ENCODE peak calls at places on chromosomes 12 and 14, in four cellular contexts. R is H1, M is HepG2, N is K562. Z is an unnamed sample.

GRCh38 chr12:103334447-103334846 is 161.3 kb downstream of the C12orf42 start:
- DNase-seq in R (no peak), M (no peak), N (no peak), Z (no peak)

GRCh38 chr14:70972107-70972976 is 65.1 kb downstream of the PCNX1 start:
- DNase-seq in R (no peak), M (peak; percentile 67), N (peak; percentile 28), Z (peak; percentile 86)

GRCh38 chr12:101480849-101481248 is 5.7 kb downstream of the SPIC start:
- DNase-seq in R (no peak), M (no peak), N (no peak), Z (no peak)

GRCh38 chr12:15932975-15933374 is 21.8 kb downstream of the DERA start:
- DNase-seq in R (no peak), M (no peak), N (no peak), Z (no peak)

GRCh38 chr12:114405449-114406271 is at the start of gene TBX5:
- DNase-seq in R (no peak), M (no peak), N (no peak), Z (no peak)

GRCh38 chr14:75254901-75255300 is 23.7 kb upstream of the FOS start:
- DNase-seq in R (no peak), M (no peak), N (peak; percentile 20), Z (no peak)

GRCh38 chr12:119369907-119370546 is 35.5 kb downstream of the CCDC60 start:
- DNase-seq in R (no peak), M (no peak), N (no peak), Z (no peak)

GRCh38 chr12:21526721-21527345 is 737 bp downstream of the SPX start:
- DNase-seq in R (no peak), M (no peak), N (no peak), Z (no peak)

GRCh38 chr14:101151930-101152310 is 248.4 kb upstream of the RTL1 start:
- DNase-seq in R (no peak), M (no peak), N (no peak), Z (no peak)

GRCh38 chr12:29710104-29710503 is 73.6 kb downstream of the TMTC1 start:
- DNase-seq in R (peak; percentile 15), M (no peak), N (no peak), Z (no peak)

GRCh38 chr12:68912916-68913315 is 20.1 kb downstream of the CPM start:
- DNase-seq in R (no peak), M (no peak), N (no peak), Z (peak; percentile 11)

GRCh38 chr12:96445743-96446655 is 43.4 kb upstream of the CFAP54 start:
- DNase-seq in R (no peak), M (no peak), N (peak; percentile 46), Z (no peak)

GRCh38 chr12:118193958-118194357 is 58.0 kb downstream of the PEBP1 start:
- DNase-seq in R (no peak), M (no peak), N (no peak), Z (no peak)

GRCh38 chr12:124567673-124568373 is 411 bp upstream of the NCOR2 start:
- DNase-seq in R (no peak), M (peak; percentile 19), N (peak; percentile 95), Z (peak; percentile 87)

GRCh38 chr12:100368066-100368465 is 11.2 kb downstream of the SLC17A8 start:
- DNase-seq in R (no peak), M (no peak), N (no peak), Z (no peak)

GRCh38 chr12:47223848-47224213 is 144.1 kb upstream of the AMIGO2 start:
- DNase-seq in R (no peak), M (peak; percentile 64), N (no peak), Z (peak; percentile 95)

GRCh38 chr12:15527201-15527782 is 205.0 kb downstream of the PTPRO start:
- DNase-seq in R (no peak), M (peak; percentile 28), N (no peak), Z (no peak)

GRCh38 chr14:100747021-100747586 is 20.4 kb downstream of the DLK1 start:
- DNase-seq in R (no peak), M (peak; percentile 55), N (no peak), Z (peak; percentile 51)

GRCh38 chr12:25416516-25416915 is 136.6 kb downstream of the LMNTD1 start:
- DNase-seq in R (no peak), M (no peak), N (no peak), Z (no peak)

GRCh38 chr14:75631453-75631831 is 29.2 kb downstream of the ERG28 start:
- DNase-seq in R (no peak), M (no peak), N (no peak), Z (no peak)

GRCh38 chr12:64042901-64043300 is 179.2 kb downstream of the KICS2 start:
- DNase-seq in R (no peak), M (no peak), N (no peak), Z (no peak)
- TF ChIP-seq POLR2A in R (no peak), M (no peak), N (no peak), Z (no peak)

GRCh38 chr12:116128779-116129178 is 148.7 kb downstream of the MED13L start:
- DNase-seq in R (no peak), M (no peak), N (no peak), Z (no peak)

GRCh38 chr12:116125084-116125483 is 152.4 kb downstream of the MED13L start:
- DNase-seq in R (no peak), M (no peak), N (no peak), Z (no peak)

GRCh38 chr12:116125981-116126566 is 151.4 kb downstream of the MED13L start:
- DNase-seq in R (no peak), M (no peak), N (peak; percentile 35), Z (no peak)

GRCh38 chr12:116127858-116128257 is 149.6 kb downstream of the MED13L start:
- DNase-seq in R (no peak), M (no peak), N (no peak), Z (no peak)

GRCh38 chr12:116126610-116127009 is 150.9 kb downstream of the MED13L start:
- DNase-seq in R (no peak), M (no peak), N (no peak), Z (no peak)
- TF ChIP-seq RNF2 in R (no peak), M (no peak), N (no peak), Z (no peak)

GRCh38 chr14:72678360-72678759 is 215.5 kb downstream of the DPF3 start:
- DNase-seq in R (no peak), M (no peak), N (no peak), Z (no peak)
- TF ChIP-seq POLR2A in R (no peak), M (no peak), N (no peak), Z (no peak)

DNA sequence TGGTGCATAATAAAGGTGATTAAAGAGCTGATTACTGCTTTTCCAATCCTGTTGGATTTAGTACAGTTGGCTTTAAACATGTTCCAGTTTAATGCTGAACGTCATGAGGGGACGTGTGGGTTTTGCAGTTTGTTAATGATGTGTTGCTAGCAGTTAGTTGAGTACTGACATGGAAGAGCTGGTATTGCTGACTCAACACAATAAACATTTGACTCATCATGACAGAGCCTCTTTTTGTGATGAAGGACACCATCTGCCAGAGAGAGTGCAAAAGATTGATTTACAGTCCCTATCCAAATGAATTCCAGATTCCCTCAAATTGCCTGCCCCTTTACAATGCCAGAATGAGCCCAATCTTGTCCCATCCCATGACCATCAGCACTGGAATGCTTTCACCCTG is 346.2 kb upstream of the PRICKLE1 start:
- DNase-seq in R (no peak), M (no peak), N (no peak), Z (peak; percentile 18)
- TF ChIP-seq RNF2 in R (no peak), M (no peak), N (no peak), Z (no peak)

GRCh38 chr12:116361404-116362223 is 84.1 kb upstream of the MED13L start:
- DNase-seq in R (no peak), M (no peak), N (no peak), Z (no peak)

GRCh38 chr12:116354534-116354933 is 77.0 kb upstream of the MED13L start:
- DNase-seq in R (no peak), M (no peak), N (no peak), Z (no peak)

GRCh38 chr12:116360579-116361403 is 83.3 kb upstream of the MED13L start:
- DNase-seq in R (no peak), M (no peak), N (peak; percentile 87), Z (no peak)

GRCh38 chr12:116354950-116355779 is 77.7 kb upstream of the MED13L start:
- DNase-seq in R (no peak), M (no peak), N (peak; percentile 55), Z (no peak)

GRCh38 chr12:116358850-116359761 is 81.6 kb upstream of the MED13L start:
- DNase-seq in R (no peak), M (peak; percentile 92), N (peak; percentile 94), Z (peak; percentile 95)
- TF ChIP-seq POLR2A in R (peak; percentile 24), M (no peak), N (peak; percentile 57), Z (no peak)

GRCh38 chr14:33186656-33187055 is 248.0 kb downstream of the NPAS3 start:
- DNase-seq in R (no peak), M (no peak), N (no peak), Z (no peak)

GRCh38 chr14:33188880-33189279 is 250.2 kb downstream of the NPAS3 start:
- DNase-seq in R (no peak), M (no peak), N (no peak), Z (no peak)

DNA sequence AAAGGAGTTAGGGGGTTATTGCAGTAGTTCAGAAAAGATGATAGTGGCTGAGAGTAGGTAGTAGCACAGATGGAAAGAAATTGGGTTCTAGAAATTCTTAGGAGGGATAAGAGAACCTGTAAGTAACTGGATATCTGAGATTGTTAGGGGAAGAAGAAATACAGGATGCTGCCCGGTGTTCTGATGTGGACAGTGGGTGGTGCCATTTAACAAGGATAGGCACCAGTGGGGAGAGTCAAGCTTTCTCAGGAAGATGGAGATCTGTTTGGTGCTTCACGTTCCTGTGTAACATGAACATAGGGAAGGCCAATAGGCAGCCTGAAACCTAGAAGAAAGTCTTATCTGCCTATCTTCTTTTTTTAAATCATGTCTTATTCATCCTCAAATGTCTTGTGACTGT is 245.9 kb downstream of the NPAS3 start:
- DNase-seq in R (no peak), M (no peak), N (no peak), Z (peak; percentile 3)
- TF ChIP-seq RNF2 in R (no peak), M (no peak), N (no peak), Z (no peak)

DNA sequence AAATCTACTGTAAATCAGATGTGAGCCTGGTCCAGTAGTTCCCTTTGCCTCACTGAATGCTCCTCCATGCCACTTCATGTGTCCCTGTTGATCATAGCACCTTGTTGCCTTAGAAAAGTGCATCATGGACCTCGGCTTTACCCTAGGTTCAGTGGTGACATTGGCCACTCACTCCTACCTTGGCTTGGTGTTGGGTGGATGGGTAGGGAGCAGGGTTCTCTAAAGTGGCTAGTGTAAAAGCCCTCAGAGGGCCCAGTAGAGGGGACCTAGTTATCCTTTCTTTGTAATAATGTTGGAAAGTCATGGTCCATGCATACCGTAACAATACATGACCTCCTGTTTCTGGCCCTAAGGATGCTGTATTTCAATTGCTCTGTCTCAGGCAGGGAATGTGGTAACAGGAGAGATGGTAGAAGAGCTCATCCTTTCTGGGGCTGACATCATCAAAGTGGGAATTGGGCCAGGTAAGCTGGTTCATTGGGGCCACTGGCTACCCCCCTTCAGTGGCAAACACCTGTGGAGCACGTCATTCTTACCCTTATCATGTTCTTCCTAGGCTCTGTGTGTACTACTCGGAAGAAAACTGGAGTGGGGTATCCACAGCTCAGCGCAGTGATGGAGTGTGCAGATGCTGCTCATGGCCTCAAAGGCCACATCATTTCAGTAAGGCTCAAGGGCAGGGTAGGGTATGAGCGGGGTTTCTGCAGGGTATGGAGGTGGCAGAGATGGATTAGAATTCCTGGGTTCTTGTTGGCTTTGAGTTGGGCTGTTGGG is 4.1 kb downstream of the GMPR2 start:
- DNase-seq in R (no peak), M (no peak), N (no peak), Z (no peak)
- TF ChIP-seq POLR2A in R (no peak), M (no peak), N (no peak), Z (no peak)

GRCh38 chr12:18320036-18320617 is 58.8 kb downstream of the PIK3C2G start:
- DNase-seq in R (peak; percentile 3), M (peak; percentile 74), N (peak; percentile 2), Z (peak; percentile 25)
- TF ChIP-seq RNF2 in R (no peak), M (no peak), N (no peak), Z (no peak)

Z was measured in A549.